ENCODE peak calls at places on chromosomes 16 and 17, in nine cellular contexts. H is cardiac muscle cell, S is astrocyte of the cerebellum, C is esophagus muscularis mucosa, B is endothelial cell of umbilical vein, J is adrenal gland, A is retinal pigment epithelial cell, T is kidney epithelial cell, M is astrocyte of the spinal cord. L is an unnamed sample.

GRCh38 chr17:39625198-39625769 is 1.5 kb upstream of the PPP1R1B start:
- DNase-seq in H (no peak), S (no peak), C (no peak), B (no peak), J (no peak), A (no peak), T (no peak), M (no peak), L (no peak)

GRCh38 chr17:29671661-29672060 is 48.9 kb upstream of the CORO6 start:
- DNase-seq in H (no peak), S (no peak), C (no peak), B (no peak), J (no peak), A (no peak), T (no peak), M (no peak), L (no peak)

GRCh38 chr16:83835972-83836566 is 28.3 kb downstream of the HSBP1 start:
- DNase-seq in H (no peak), S (peak; percentile 63), C (no peak), B (peak; percentile 91), J (no peak), A (no peak), T (no peak), M (peak; percentile 79), L (peak; percentile 57)

GRCh38 chr17:73690581-73691135 is 46.4 kb upstream of the SDK2 start:
- DNase-seq in H (no peak), S (no peak), C (peak; percentile 55), B (no peak), J (no peak), A (no peak), T (no peak), M (no peak), L (no peak)

GRCh38 chr17:73742915-73743314 is 98.7 kb upstream of the SDK2 start:
- DNase-seq in H (no peak), S (no peak), C (no peak), B (no peak), J (no peak), A (no peak), T (no peak), M (no peak), L (no peak)

GRCh38 chr16:784431-784830 is 3.8 kb downstream of the RPUSD1 start:
- DNase-seq in H (no peak), S (no peak), C (no peak), B (no peak), J (no peak), A (no peak), T (no peak), M (no peak), L (no peak)

GRCh38 chr16:19523184-19523558 is 571 bp upstream of the CCP110 start:
- DNase-seq in H (no peak), S (no peak), C (no peak), B (no peak), J (peak; percentile 34), A (no peak), T (no peak), M (no peak), L (no peak)

GRCh38 chr17:63446981-63447687 is 1.0 kb upstream of the CYB561 start:
- DNase-seq in H (no peak), S (no peak), C (no peak), B (peak; percentile 95), J (no peak), A (no peak), T (no peak), M (no peak), L (no peak)

GRCh38 chr17:77381731-77382130 is 241.0 kb downstream of the SEC14L1 start:
- DNase-seq in H (no peak), S (no peak), C (no peak), B (no peak), J (no peak), A (no peak), T (no peak), M (no peak), L (no peak)

GRCh38 chr16:48102083-48103008 is 53.4 kb downstream of the ABCC12 start:
- DNase-seq in H (no peak), S (no peak), C (no peak), B (no peak), J (no peak), A (no peak), T (no peak), M (no peak), L (no peak)

GRCh38 chr17:45923511-45924268 is 29.3 kb downstream of the MAPT start:
- DNase-seq in H (no peak), S (no peak), C (no peak), B (no peak), J (no peak), A (no peak), T (no peak), M (no peak), L (no peak)

DNA sequence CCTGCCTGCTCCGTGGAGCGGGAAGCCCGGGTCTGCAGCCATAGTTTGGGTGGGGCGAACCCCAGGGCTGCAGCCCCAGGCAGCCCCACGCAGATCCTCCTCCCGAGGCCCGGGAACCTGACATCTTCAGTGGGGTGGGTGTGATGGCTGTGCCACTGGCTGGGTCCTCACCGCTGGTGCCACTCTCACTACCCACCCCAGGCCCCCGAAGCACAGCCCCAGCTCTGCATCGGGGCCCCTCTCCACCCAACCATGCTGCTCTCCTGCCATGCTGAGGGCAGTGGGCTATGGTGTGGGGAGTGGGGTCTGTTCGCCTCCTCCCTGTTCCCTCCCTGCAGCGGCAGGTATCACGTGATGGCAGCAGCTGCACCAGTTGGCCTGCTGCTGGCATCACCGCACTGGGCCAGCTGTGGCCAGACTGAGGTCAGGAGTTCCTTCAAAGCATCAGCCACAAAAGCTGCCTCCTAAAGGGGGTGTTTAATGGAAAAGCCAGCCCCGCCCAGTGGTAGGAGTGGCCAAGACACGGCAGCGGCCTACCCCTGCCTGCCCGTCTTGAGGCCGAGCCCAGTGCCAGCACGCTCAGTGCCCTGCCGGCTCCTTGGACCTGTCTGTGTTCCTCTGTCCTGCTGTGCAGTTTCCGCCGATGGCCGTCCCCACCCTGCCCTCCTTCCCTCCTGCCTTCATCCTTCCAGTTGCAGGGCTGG is 10.8 kb downstream of the KCTD5 start:
- DNase-seq in H (no peak), S (peak; percentile 46), C (no peak), B (no peak), J (no peak), A (peak; percentile 44), T (peak; percentile 59), M (peak; percentile 72), L (no peak)
- H3K4me3 ChIP-seq in H (no peak overlapping the region), S (no peak overlapping the region), C (no peak overlapping the region), B (no peak overlapping the region), J (no peak overlapping the region), A (no peak overlapping the region), T (no peak overlapping the region), M (no peak overlapping the region), L (no peak overlapping the region)

DNA sequence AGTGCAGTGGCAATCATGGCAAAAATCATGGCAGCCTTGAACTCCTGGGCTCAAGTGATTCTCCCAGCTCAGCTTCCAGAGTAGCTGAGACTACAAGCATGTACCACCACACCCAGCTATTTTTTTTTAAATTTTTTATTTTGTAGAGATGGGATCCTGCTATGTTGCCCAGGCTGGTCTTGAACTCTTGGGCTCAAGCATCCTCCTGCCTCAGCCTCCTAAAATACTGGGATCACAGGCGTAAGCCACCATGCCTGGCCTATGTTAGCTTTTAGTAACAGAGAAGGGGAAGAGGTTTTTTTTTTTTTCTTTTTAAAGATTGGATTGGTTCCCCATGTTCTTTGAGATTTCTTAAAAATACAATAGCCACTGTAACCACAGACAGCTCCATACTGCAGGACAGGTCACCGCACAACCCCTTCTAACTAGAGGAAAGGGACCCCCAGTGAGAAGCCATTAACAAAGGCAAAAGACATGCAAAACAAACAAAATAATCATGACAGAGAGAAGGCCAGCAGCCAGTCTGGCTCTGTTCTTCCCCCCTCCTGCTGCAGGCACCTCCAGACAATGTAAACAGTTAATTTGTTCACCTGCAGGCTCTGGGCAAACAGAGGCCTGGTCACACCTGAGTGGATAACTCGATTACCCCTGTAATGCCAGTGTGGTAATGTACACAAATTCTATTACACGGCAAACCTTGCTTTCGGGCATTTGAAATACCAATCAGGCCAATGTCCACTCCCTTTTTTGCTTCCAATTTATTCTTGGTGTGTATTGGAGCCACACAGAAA is 52.8 kb downstream of the SNX11 start:
- DNase-seq in H (no peak), S (no peak), C (no peak), B (no peak), J (no peak), A (no peak), T (no peak), M (no peak), L (no peak)
- H3K4me3 ChIP-seq in H (no peak overlapping the region), S (no peak overlapping the region), C (no peak overlapping the region), B (no peak overlapping the region), J (no peak overlapping the region), A (no peak overlapping the region), T (no peak overlapping the region), M (no peak overlapping the region), L (no peak overlapping the region)

DNA sequence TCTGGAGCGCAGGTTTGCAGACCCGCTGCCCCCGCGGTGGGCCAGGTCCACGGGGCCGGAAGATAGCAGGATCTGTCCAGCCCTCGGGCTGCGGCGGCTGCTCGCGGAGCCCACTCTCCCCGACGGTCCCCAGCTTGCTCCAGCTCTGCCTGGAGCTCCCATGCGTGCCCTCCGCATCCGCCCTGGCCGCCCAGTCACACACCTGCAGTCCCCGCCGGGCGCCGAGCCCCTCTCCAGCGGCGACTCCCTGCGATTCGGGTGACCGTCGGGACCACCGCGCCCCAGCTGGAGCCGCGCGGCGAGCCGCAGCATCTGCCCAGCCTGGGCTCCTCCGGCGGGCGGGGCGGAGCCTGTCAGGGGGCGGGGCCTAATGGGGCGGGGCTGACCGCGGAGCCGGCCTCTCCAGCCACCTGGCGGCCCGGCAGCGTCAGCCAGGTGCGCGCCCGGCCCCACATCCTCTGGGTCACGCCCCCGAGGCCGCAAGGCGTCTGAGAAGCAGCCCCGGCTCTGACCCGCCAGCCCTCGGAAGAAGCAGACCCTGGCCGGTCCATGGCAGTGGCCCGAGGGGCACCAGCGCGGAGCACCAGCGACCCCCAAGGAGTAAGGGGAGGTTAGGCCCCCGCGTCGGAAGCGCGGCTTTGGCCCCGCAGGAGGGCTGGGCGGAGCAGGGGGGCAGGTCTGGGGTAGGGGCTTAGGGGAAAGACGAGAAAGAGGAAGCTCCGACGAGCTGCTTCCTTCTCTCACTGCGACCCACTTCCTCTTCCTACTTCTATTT is at the start of gene PIK3R5:
- DNase-seq in H (peak; percentile 19), S (no peak), C (no peak), B (no peak), J (peak; percentile 29), A (no peak), T (no peak), M (no peak), L (no peak)
- H3K4me3 ChIP-seq in H (peak within 1 kb of the TSS; percentile 23), S (no peak within 1 kb of the TSS), C (peak within 1 kb of the TSS; percentile 62), B (no peak within 1 kb of the TSS), J (peak within 1 kb of the TSS; percentile 51), A (no peak within 1 kb of the TSS), T (no peak within 1 kb of the TSS), M (no peak within 1 kb of the TSS), L (no peak within 1 kb of the TSS)

DNA sequence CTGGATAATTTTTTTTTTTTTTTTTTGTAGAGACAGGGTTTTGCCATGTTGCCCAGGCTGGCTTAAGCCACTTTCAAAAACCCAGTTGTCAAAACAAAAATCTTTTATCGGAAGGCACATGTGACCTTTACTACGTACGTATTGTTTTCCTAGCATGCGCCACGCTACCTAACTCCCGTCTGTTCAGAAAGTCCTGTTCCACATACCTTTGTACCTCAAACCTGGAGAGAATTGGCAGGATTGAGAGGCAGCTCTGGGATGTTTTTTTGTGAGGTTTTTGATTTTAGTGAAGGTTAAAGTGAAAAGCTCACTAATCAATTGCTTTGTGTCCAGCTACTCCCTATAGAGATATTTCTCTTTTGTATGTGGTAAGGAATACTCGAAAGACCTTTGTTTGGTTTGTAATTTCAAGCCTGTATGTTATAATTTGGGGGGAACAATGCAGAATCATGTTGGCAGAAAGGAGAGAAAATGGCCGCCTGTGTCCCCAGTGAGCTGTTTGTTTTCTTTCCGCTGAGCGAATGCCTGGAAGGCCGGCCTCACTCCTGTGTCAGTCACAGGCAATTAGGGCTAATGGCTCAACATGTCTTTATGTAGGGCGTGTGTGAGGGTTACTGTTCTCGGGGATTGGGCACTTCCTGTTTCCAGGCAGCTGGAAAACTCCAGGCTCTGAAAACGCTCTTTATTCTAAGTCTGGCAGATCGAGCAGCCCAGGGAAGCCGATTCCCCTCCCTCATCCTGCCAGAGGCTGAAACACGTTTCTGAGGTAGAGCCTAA is 60.8 kb upstream of the CLEC18A start:
- DNase-seq in H (peak; percentile 65), S (peak; percentile 15), C (no peak), B (peak; percentile 82), J (peak; percentile 28), A (peak; percentile 73), T (peak; percentile 45), M (peak; percentile 55), L (peak; percentile 59)
- H3K4me3 ChIP-seq in H (no peak overlapping the region), S (no peak overlapping the region), C (peak overlapping the region; percentile 13), B (no peak overlapping the region), J (no peak overlapping the region), A (no peak overlapping the region), T (no peak overlapping the region), M (no peak overlapping the region), L (no peak overlapping the region)